ENCODE peak calls at places on chromosomes 5 and 9, in six cellular contexts. L, O, I, A, H and J are unnamed samples.

GRCh38 chr5:71693828-71694427 is 25.1 kb upstream of the CARTPT start:
- DNase-seq in L (no peak), O (no peak), I (no peak), A (no peak), H (peak), J (no peak)

GRCh38 chr9:33379666-33380389 is 22.5 kb downstream of the AQP7 start:
- DNase-seq in L (no peak), O (no peak), I (no peak), A (no peak), H (no peak), J (no peak)

GRCh38 chr5:3325206-3325605 is 270.4 kb upstream of the IRX1 start:
- DNase-seq in L (no peak), O (no peak), I (no peak), A (no peak), H (no peak), J (no peak)

GRCh38 chr9:5953743-5954707 is 61.4 kb downstream of the RANBP6 start:
- DNase-seq in L (no peak), O (peak), I (no peak), A (no peak), H (peak), J (peak)

GRCh38 chr9:27888661-27889295 is 315.5 kb upstream of the C9orf72 start:
- DNase-seq in L (peak), O (peak), I (peak), A (no peak), H (no peak), J (peak)

GRCh38 chr5:28310696-28311095 is 1272.3 kb upstream of the CDH9 start:
- DNase-seq in L (no peak), O (no peak), I (no peak), A (no peak), H (no peak), J (no peak)

GRCh38 chr9:86241216-86241615 is 18.2 kb downstream of the C9orf153 start:
- DNase-seq in L (no peak), O (no peak), I (no peak), A (no peak), H (no peak), J (no peak)

GRCh38 chr5:37005946-37006540 is 129.5 kb downstream of the NIPBL start:
- DNase-seq in L (no peak), O (peak), I (peak), A (no peak), H (peak), J (peak)

GRCh38 chr9:131020388-131020787 is 11.4 kb downstream of the LAMC3 start:
- DNase-seq in L (no peak), O (peak), I (no peak), A (no peak), H (peak), J (peak)

GRCh38 chr9:130893250-130894101 is 3.1 kb downstream of the QRFP start:
- DNase-seq in L (peak), O (no peak), I (no peak), A (no peak), H (no peak), J (no peak)

GRCh38 chr9:87290241-87290700 is 207.4 kb upstream of the DAPK1 start:
- DNase-seq in L (no peak), O (peak), I (no peak), A (no peak), H (no peak), J (peak)

GRCh38 chr5:102807878-102808502 is 52.9 kb downstream of the PAM start:
- DNase-seq in L (peak), O (peak), I (no peak), A (no peak), H (peak), J (peak)

GRCh38 chr5:65625743-65626142 is 916 bp downstream of the SHLD3 start:
- DNase-seq in L (no peak), O (no peak), I (no peak), A (no peak), H (peak), J (peak)

GRCh38 chr9:21634951-21635350 is 152.8 kb upstream of the IFNE start:
- DNase-seq in L (no peak), O (no peak), I (no peak), A (no peak), H (no peak), J (no peak)

GRCh38 chr5:148740466-148740865 is 85.9 kb upstream of the ADRB2 start:
- DNase-seq in L (no peak), O (no peak), I (no peak), A (no peak), H (no peak), J (no peak)

GRCh38 chr5:16740476-16740875 is 123.7 kb upstream of the RETREG1 start:
- DNase-seq in L (no peak), O (no peak), I (no peak), A (no peak), H (no peak), J (no peak)

GRCh38 chr9:105858877-105859276 is 164.5 kb downstream of the TMEM38B start:
- DNase-seq in L (no peak), O (no peak), I (no peak), A (no peak), H (no peak), J (no peak)

GRCh38 chr9:92668746-92669526 is 995 bp downstream of the IPPK start:
- DNase-seq in L (peak), O (peak), I (peak), A (peak), H (peak), J (peak)

GRCh38 chr5:93249651-93250289 is 331.2 kb downstream of the NR2F1-AS1 start:
- DNase-seq in L (no peak), O (peak), I (no peak), A (no peak), H (peak), J (peak)

GRCh38 chr9:93139365-93140182 is 5.5 kb upstream of the NINJ1 start:
- DNase-seq in L (no peak), O (no peak), I (no peak), A (no peak), H (no peak), J (no peak)

GRCh38 chr5:145689235-145689634 is 145.9 kb downstream of the PRELID2 start:
- DNase-seq in L (no peak), O (no peak), I (no peak), A (no peak), H (no peak), J (no peak)

GRCh38 chr5:145752534-145752933 is 82.6 kb downstream of the PRELID2 start:
- DNase-seq in L (no peak), O (peak), I (no peak), A (no peak), H (no peak), J (peak)

GRCh38 chr9:135073081-135073740 is 14.3 kb upstream of the OLFM1 start:
- DNase-seq in L (peak), O (no peak), I (no peak), A (no peak), H (no peak), J (no peak)

GRCh38 chr5:37916525-37916924 is 76.7 kb upstream of the GDNF start:
- DNase-seq in L (no peak), O (no peak), I (no peak), A (no peak), H (no peak), J (no peak)

GRCh38 chr9:119020284-119020683 is 349.0 kb downstream of the BRINP1 start:
- DNase-seq in L (no peak), O (no peak), I (no peak), A (peak), H (no peak), J (peak)

GRCh38 chr5:138661342-138661975 is 86.3 kb upstream of the HSPA9 start:
- DNase-seq in L (no peak), O (no peak), I (no peak), A (no peak), H (no peak), J (no peak)

GRCh38 chr9:114054191-114054690 is 23.9 kb downstream of the AMBP start:
- DNase-seq in L (no peak), O (no peak), I (no peak), A (peak), H (no peak), J (no peak)

GRCh38 chr5:94376672-94377345 is 241.6 kb downstream of the KIAA0825 start:
- DNase-seq in L (no peak), O (no peak), I (no peak), A (no peak), H (no peak), J (no peak)

GRCh38 chr9:16661816-16662215 is 208.7 kb downstream of the BNC2 start:
- DNase-seq in L (no peak), O (no peak), I (no peak), A (no peak), H (no peak), J (no peak)

GRCh38 chr9:90915693-90916092 is 114.1 kb downstream of the SYK start:
- DNase-seq in L (peak), O (peak), I (peak), A (no peak), H (peak), J (peak)

GRCh38 chr5:150579462-150580400 is 60.7 kb upstream of the SYNPO start:
- DNase-seq in L (peak), O (no peak), I (no peak), A (no peak), H (no peak), J (no peak)

GRCh38 chr5:52727568-52727967 is 60.1 kb upstream of the ITGA1 start:
- DNase-seq in L (no peak), O (peak), I (no peak), A (no peak), H (peak), J (peak)

GRCh38 chr9:121836382-121836885 is 185.0 kb downstream of the DAB2IP start:
- DNase-seq in L (no peak), O (no peak), I (no peak), A (no peak), H (no peak), J (no peak)

GRCh38 chr9:121840838-121841760 is 189.7 kb downstream of the DAB2IP start:
- DNase-seq in L (no peak), O (no peak), I (no peak), A (no peak), H (no peak), J (no peak)

GRCh38 chr9:121839726-121840500 is 188.5 kb downstream of the DAB2IP start:
- DNase-seq in L (no peak), O (no peak), I (peak), A (no peak), H (no peak), J (no peak)

GRCh38 chr9:121837113-121838010 is 185.9 kb downstream of the DAB2IP start:
- DNase-seq in L (no peak), O (peak), I (no peak), A (no peak), H (peak), J (peak)

DNA sequence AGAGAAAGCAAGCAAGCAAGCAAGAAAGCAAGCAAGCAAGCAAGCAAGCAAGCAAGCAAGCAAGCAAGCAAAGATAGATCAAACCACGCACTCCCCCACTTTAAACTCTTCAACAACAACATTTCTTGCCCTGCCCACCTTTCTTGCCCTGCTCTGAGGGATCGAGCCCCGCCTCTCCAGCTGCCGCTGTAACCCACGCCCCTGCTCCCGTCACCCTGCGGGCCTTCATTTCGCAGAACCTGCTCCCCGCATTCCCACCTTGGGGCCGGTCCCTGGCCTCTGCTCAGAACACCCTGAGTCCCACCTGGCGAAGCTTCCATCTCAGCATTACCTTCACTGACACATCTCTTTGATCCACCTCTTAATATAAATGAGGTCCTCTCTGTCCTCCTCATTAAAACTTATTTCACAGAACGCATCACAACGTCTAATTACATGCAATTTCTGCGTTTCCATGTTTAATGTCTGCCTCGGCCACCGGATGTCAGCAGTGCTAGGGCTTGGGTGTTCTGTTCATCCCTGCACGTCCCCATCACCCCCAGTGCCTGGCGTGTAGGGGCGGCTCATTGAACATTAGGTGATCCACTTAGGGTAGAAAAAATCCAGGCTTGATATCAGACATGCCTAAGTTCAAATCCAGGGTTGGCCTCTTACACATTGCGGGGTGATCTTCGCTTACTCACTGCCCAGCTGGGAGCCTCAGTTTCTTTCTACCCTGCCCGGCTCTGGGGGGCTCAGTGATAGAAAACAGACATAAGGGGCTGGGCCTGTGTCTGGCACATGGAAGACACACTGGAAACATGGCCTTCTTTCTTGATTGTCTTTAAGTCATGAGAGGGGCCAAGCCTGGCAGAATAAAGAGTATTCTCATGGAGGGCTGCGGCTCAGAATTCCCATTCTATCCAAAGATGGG is 187.6 kb downstream of the DAB2IP start:
- DNase-seq in L (no peak), O (no peak), I (no peak), A (no peak), H (no peak), J (no peak)
- TF ChIP-seq CTCF in L (no peak), O (peak), I (no peak), A (no peak), H (peak), J (no peak)

DNA sequence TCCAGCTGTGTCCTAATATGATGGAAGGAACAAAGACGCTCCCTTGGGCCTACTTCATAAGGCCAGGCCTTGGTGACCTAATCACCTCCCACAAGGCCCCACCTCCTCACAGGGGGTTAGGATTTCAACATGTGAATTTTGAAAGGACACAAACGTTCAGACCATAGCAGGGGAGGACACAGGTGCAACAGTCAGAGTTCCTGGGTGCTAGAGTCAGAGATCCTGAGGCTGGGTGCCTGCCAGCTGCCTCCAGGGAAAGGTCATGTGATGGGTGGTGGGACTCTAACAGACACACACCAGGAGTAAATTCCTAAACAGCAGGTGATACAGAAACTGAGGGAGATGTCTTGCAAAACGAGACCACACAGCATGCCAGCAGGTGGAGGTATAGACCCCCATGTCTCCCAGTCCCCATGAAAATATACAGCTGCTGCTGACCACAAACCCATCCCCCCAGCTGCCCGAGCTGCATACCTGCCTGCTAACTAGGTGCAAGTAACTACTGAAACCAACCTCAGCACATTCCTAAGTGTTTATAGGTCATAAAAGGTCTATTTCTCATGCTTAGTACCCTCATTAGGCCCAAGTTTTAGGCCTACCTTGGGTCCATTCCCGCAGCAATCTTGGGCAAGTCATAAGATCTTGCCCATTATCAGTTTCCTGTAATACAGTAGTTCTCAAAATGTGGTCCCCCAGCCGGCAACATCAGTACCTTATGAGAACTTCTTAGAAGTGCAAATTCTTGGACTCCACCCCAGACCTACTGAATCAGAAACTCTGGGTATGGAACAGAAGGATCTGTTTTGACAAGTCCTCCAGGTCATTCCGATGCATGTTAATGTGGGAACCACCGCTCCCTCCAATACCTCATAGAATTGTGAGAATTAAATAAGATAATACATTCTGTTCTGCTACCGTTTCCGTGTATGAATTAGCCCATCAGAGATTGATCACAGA is 245.3 kb downstream of the ENC1 start:
- DNase-seq in L (no peak), O (no peak), I (no peak), A (no peak), H (no peak), J (no peak)
- TF ChIP-seq CTCF in L (no peak), O (no peak), I (peak), A (no peak), H (no peak), J (no peak)

GRCh38 chr5:111063709-111064322 is 7.7 kb upstream of the TSLP start:
- DNase-seq in L (no peak), O (no peak), I (peak), A (no peak), H (peak), J (no peak)
- TF ChIP-seq CTCF in L (peak), O (peak), I (peak), A (no peak), H (peak), J (peak)

GRCh38 chr5:112687306-112687705 is 50.4 kb upstream of the APC start:
- DNase-seq in L (no peak), O (no peak), I (no peak), A (no peak), H (no peak), J (no peak)
- TF ChIP-seq CTCF in L (no peak), O (no peak), I (no peak), A (no peak), H (no peak), J (no peak)

GRCh38 chr9:84478996-84479395 is 138.4 kb upstream of the SLC28A3 start:
- DNase-seq in L (no peak), O (no peak), I (no peak), A (no peak), H (no peak), J (no peak)
- TF ChIP-seq CTCF in L (no peak), O (no peak), I (no peak), A (no peak), H (no peak), J (no peak)

DNA sequence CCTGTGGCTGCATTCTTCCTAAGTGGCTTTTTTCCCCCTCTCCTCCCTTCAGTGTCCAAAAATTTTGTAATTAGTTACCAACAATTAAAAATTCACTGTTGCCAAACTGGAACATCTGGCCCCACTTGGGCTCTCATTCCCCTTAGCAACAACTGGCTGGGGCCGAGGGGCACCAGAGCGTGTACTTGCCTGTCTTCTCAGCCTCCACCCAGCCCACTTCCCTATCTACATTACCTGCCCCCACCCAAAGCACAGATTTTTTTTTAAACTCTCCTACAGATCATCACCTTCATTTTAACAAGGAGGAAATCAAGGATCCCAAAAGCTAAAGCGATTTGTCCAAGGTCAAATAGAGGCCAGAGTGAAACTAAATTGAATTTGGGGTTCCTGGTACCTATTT is 278.8 kb downstream of the EBF1 start:
- DNase-seq in L (no peak), O (no peak), I (no peak), A (no peak), H (no peak), J (no peak)
- TF ChIP-seq CTCF in L (no peak), O (no peak), I (no peak), A (no peak), H (no peak), J (no peak)

DNA sequence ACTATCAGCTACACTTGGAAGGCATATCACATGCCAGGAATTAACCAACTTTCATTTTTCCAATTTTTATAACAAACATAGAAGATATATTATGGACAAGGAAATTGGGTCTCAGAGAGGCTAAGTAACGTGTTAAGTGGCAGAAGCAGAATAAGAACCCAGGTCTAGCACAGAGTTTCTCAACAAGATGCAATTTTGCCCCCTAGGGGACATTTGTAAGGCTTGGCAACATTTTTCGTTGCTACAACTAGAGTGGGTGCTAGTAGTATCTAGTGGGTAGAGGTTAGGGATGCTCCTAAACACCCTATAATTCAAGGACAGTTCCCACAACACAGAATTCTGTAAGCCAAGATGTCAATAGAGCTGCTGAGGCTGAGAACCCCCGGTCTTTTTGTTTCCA is 180.6 kb downstream of the SNCAIP start:
- DNase-seq in L (no peak), O (peak), I (peak), A (no peak), H (peak), J (peak)
- TF ChIP-seq CTCF in L (no peak), O (peak), I (peak), A (no peak), H (peak), J (peak)

GRCh38 chr5:90803376-90803775 is 244.8 kb downstream of the ADGRV1 start:
- DNase-seq in L (no peak), O (no peak), I (no peak), A (no peak), H (no peak), J (no peak)
- TF ChIP-seq CTCF in L (no peak), O (no peak), I (no peak), A (no peak), H (no peak), J (no peak)

DNA sequence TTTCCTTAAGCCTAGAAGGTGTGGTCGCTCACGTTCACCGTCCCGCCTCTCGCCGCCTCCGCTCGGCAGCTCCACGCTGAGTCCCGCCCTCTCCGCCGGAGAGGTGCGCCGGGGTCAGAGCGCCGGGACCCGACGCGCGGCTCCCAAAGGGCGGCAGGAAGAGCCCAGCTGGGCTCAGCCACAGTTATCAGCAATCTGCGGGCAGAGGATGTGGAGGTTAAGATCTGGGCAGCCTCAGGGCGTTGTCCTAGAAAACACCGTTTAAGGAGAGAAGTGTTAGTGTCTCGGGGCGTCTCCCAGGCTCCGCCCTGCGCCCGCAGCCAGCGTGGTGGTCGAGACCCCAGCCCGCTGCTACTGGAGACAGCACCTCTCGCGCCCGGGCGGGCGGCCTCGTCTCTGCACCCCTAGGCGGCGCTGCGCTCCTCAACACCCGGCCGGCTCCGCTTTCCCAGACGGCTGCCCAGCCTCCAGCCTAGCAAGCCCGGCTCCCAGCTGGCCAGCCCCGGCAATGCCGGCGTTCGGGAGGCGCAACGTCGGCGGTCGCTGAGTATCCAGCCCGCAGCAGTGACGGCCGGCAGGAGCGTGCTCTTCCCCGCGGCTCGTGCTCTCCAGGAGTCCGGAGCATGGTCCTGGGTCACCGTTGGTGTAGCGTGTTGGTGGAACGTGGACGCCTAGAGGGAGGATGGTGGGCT is at the start of gene PCDHAC1:
- DNase-seq in L (peak), O (peak), I (no peak), A (peak), H (peak), J (peak)
- TF ChIP-seq CTCF in L (peak), O (peak), I (no peak), A (peak), H (peak), J (no peak)

GRCh38 chr9:126893079-126893478 is 21.5 kb upstream of the RALGPS1 start:
- DNase-seq in L (no peak), O (no peak), I (no peak), A (no peak), H (peak), J (no peak)
- TF ChIP-seq CTCF in L (peak), O (peak), I (no peak), A (no peak), H (peak), J (peak)